ENCODE peak calls at places on chromosome 10, in nine cellular contexts. One of them, this sample, is unnamed.

GRCh38 chr10:73810735-73811465 is 498 bp downstream of the NDST2 start:
- DNase-seq in NCI-H1092: no peak
- DNase-seq in iris pigment epithelial cell: no peak
- DNase-seq in body of pancreas: peak
- DNase-seq in GM12865: peak
- DNase-seq in activated CD4-positive, alpha-beta T cell treated with anti-CD3 and anti-CD28 coated beads for 24 hours: peak
- DNase-seq in amniotic epithelial cell: peak
- DNase-seq in head of caudate nucleus: no peak
- DNase-seq in ACHN: peak
- DNase-seq in this sample: peak

GRCh38 chr10:94000638-94001420 is 7.1 kb downstream of the PLCE1 start:
- DNase-seq in NCI-H1092: no peak
- DNase-seq in GM12865: no peak
- DNase-seq in body of pancreas: no peak
- DNase-seq in iris pigment epithelial cell: no peak
- DNase-seq in activated CD4-positive, alpha-beta T cell treated with anti-CD3 and anti-CD28 coated beads for 24 hours: no peak
- DNase-seq in amniotic epithelial cell: no peak
- DNase-seq in ACHN: no peak
- DNase-seq in head of caudate nucleus: no peak
- DNase-seq in this sample: no peak

GRCh38 chr10:42836771-42837468 is 54.3 kb downstream of the BMS1 start:
- DNase-seq in iris pigment epithelial cell: peak
- DNase-seq in head of caudate nucleus: peak
- DNase-seq in activated CD4-positive, alpha-beta T cell treated with anti-CD3 and anti-CD28 coated beads for 24 hours: peak
- DNase-seq in ACHN: peak
- DNase-seq in amniotic epithelial cell: peak
- DNase-seq in GM12865: no peak
- DNase-seq in NCI-H1092: no peak
- DNase-seq in body of pancreas: peak
- DNase-seq in this sample: no peak

GRCh38 chr10:74373059-74373458 is 222.0 kb downstream of the ADK start:
- DNase-seq in ACHN: no peak
- DNase-seq in body of pancreas: no peak
- DNase-seq in head of caudate nucleus: no peak
- DNase-seq in GM12865: no peak
- DNase-seq in amniotic epithelial cell: no peak
- DNase-seq in iris pigment epithelial cell: no peak
- DNase-seq in NCI-H1092: no peak
- DNase-seq in activated CD4-positive, alpha-beta T cell treated with anti-CD3 and anti-CD28 coated beads for 24 hours: no peak
- DNase-seq in this sample: no peak

GRCh38 chr10:86255405-86256251 is 111.0 kb downstream of the GRID1 start:
- DNase-seq in ACHN: no peak
- DNase-seq in body of pancreas: no peak
- DNase-seq in amniotic epithelial cell: no peak
- DNase-seq in iris pigment epithelial cell: no peak
- DNase-seq in head of caudate nucleus: peak
- DNase-seq in GM12865: no peak
- DNase-seq in NCI-H1092: no peak
- DNase-seq in activated CD4-positive, alpha-beta T cell treated with anti-CD3 and anti-CD28 coated beads for 24 hours: no peak
- DNase-seq in this sample: no peak

GRCh38 chr10:112491144-112491543 is 44.1 kb downstream of the VTI1A start:
- DNase-seq in GM12865: no peak
- DNase-seq in body of pancreas: no peak
- DNase-seq in head of caudate nucleus: no peak
- DNase-seq in ACHN: no peak
- DNase-seq in activated CD4-positive, alpha-beta T cell treated with anti-CD3 and anti-CD28 coated beads for 24 hours: no peak
- DNase-seq in NCI-H1092: no peak
- DNase-seq in iris pigment epithelial cell: peak
- DNase-seq in amniotic epithelial cell: peak
- DNase-seq in this sample: no peak

GRCh38 chr10:124667425-124668130 is 76.6 kb downstream of the FAM53B start:
- DNase-seq in GM12865: no peak
- DNase-seq in NCI-H1092: no peak
- DNase-seq in amniotic epithelial cell: peak
- DNase-seq in activated CD4-positive, alpha-beta T cell treated with anti-CD3 and anti-CD28 coated beads for 24 hours: no peak
- DNase-seq in body of pancreas: no peak
- DNase-seq in iris pigment epithelial cell: no peak
- DNase-seq in head of caudate nucleus: no peak
- DNase-seq in ACHN: no peak
- DNase-seq in this sample: no peak

GRCh38 chr10:28879875-28880381 is 202.6 kb downstream of the BAMBI start:
- DNase-seq in NCI-H1092: no peak
- DNase-seq in body of pancreas: no peak
- DNase-seq in head of caudate nucleus: no peak
- DNase-seq in activated CD4-positive, alpha-beta T cell treated with anti-CD3 and anti-CD28 coated beads for 24 hours: no peak
- DNase-seq in iris pigment epithelial cell: no peak
- DNase-seq in ACHN: no peak
- DNase-seq in GM12865: no peak
- DNase-seq in amniotic epithelial cell: no peak
- DNase-seq in this sample: no peak

GRCh38 chr10:112953075-112953501 is 3.0 kb downstream of the TCF7L2 start:
- DNase-seq in GM12865: no peak
- DNase-seq in body of pancreas: peak
- DNase-seq in activated CD4-positive, alpha-beta T cell treated with anti-CD3 and anti-CD28 coated beads for 24 hours: no peak
- DNase-seq in head of caudate nucleus: peak
- DNase-seq in amniotic epithelial cell: peak
- DNase-seq in ACHN: peak
- DNase-seq in iris pigment epithelial cell: peak
- DNase-seq in NCI-H1092: no peak
- DNase-seq in this sample: no peak

GRCh38 chr10:18298256-18298655 is 158.0 kb downstream of the CACNB2 start:
- DNase-seq in body of pancreas: no peak
- DNase-seq in head of caudate nucleus: no peak
- DNase-seq in ACHN: no peak
- DNase-seq in NCI-H1092: no peak
- DNase-seq in amniotic epithelial cell: no peak
- DNase-seq in iris pigment epithelial cell: no peak
- DNase-seq in activated CD4-positive, alpha-beta T cell treated with anti-CD3 and anti-CD28 coated beads for 24 hours: no peak
- DNase-seq in GM12865: no peak
- DNase-seq in this sample: no peak

GRCh38 chr10:86348321-86349210 is 18.0 kb downstream of the GRID1 start:
- DNase-seq in activated CD4-positive, alpha-beta T cell treated with anti-CD3 and anti-CD28 coated beads for 24 hours: no peak
- DNase-seq in amniotic epithelial cell: no peak
- DNase-seq in NCI-H1092: no peak
- DNase-seq in iris pigment epithelial cell: no peak
- DNase-seq in GM12865: no peak
- DNase-seq in head of caudate nucleus: peak
- DNase-seq in body of pancreas: no peak
- DNase-seq in ACHN: no peak
- DNase-seq in this sample: no peak

GRCh38 chr10:77168861-77169260 is 468.7 kb downstream of the KCNMA1 start:
- DNase-seq in GM12865: no peak
- DNase-seq in activated CD4-positive, alpha-beta T cell treated with anti-CD3 and anti-CD28 coated beads for 24 hours: no peak
- DNase-seq in NCI-H1092: no peak
- DNase-seq in body of pancreas: no peak
- DNase-seq in ACHN: no peak
- DNase-seq in head of caudate nucleus: no peak
- DNase-seq in amniotic epithelial cell: no peak
- DNase-seq in iris pigment epithelial cell: no peak
- DNase-seq in this sample: no peak

GRCh38 chr10:128630787-128631252 is 504.6 kb upstream of the MKI67 start:
- DNase-seq in body of pancreas: no peak
- DNase-seq in amniotic epithelial cell: no peak
- DNase-seq in iris pigment epithelial cell: no peak
- DNase-seq in activated CD4-positive, alpha-beta T cell treated with anti-CD3 and anti-CD28 coated beads for 24 hours: no peak
- DNase-seq in ACHN: no peak
- DNase-seq in head of caudate nucleus: no peak
- DNase-seq in GM12865: no peak
- DNase-seq in NCI-H1092: no peak
- DNase-seq in this sample: no peak

GRCh38 chr10:86287966-86288579 is 78.5 kb downstream of the GRID1 start:
- DNase-seq in ACHN: no peak
- DNase-seq in amniotic epithelial cell: no peak
- DNase-seq in NCI-H1092: peak
- DNase-seq in GM12865: peak
- DNase-seq in body of pancreas: no peak
- DNase-seq in head of caudate nucleus: peak
- DNase-seq in activated CD4-positive, alpha-beta T cell treated with anti-CD3 and anti-CD28 coated beads for 24 hours: no peak
- DNase-seq in iris pigment epithelial cell: no peak
- DNase-seq in this sample: no peak

GRCh38 chr10:55668326-55668922 is 692.6 kb downstream of the ZWINT start:
- DNase-seq in body of pancreas: peak
- DNase-seq in iris pigment epithelial cell: no peak
- DNase-seq in head of caudate nucleus: no peak
- DNase-seq in activated CD4-positive, alpha-beta T cell treated with anti-CD3 and anti-CD28 coated beads for 24 hours: no peak
- DNase-seq in amniotic epithelial cell: no peak
- DNase-seq in ACHN: peak
- DNase-seq in GM12865: peak
- DNase-seq in NCI-H1092: no peak
- DNase-seq in this sample: no peak

GRCh38 chr10:119409906-119410305 is 132.6 kb downstream of the RGS10 start:
- DNase-seq in GM12865: no peak
- DNase-seq in iris pigment epithelial cell: peak
- DNase-seq in amniotic epithelial cell: no peak
- DNase-seq in ACHN: no peak
- DNase-seq in body of pancreas: peak
- DNase-seq in activated CD4-positive, alpha-beta T cell treated with anti-CD3 and anti-CD28 coated beads for 24 hours: no peak
- DNase-seq in head of caudate nucleus: no peak
- DNase-seq in NCI-H1092: no peak
- DNase-seq in this sample: no peak

GRCh38 chr10:125094111-125094705 is 66.2 kb downstream of the CTBP2 start:
- DNase-seq in ACHN: no peak
- DNase-seq in GM12865: no peak
- DNase-seq in iris pigment epithelial cell: no peak
- DNase-seq in amniotic epithelial cell: no peak
- DNase-seq in body of pancreas: peak
- DNase-seq in head of caudate nucleus: no peak
- DNase-seq in activated CD4-positive, alpha-beta T cell treated with anti-CD3 and anti-CD28 coated beads for 24 hours: no peak
- DNase-seq in NCI-H1092: no peak
- DNase-seq in this sample: no peak

GRCh38 chr10:122279725-122280141 is 8.6 kb downstream of the BTBD16 start:
- DNase-seq in GM12865: peak
- DNase-seq in activated CD4-positive, alpha-beta T cell treated with anti-CD3 and anti-CD28 coated beads for 24 hours: peak
- DNase-seq in amniotic epithelial cell: peak
- DNase-seq in ACHN: peak
- DNase-seq in body of pancreas: peak
- DNase-seq in head of caudate nucleus: peak
- DNase-seq in iris pigment epithelial cell: peak
- DNase-seq in NCI-H1092: no peak
- DNase-seq in this sample: no peak

GRCh38 chr10:60444494-60445064 is 54.9 kb upstream of the ANK3 start:
- DNase-seq in activated CD4-positive, alpha-beta T cell treated with anti-CD3 and anti-CD28 coated beads for 24 hours: no peak
- DNase-seq in GM12865: no peak
- DNase-seq in NCI-H1092: no peak
- DNase-seq in body of pancreas: no peak
- DNase-seq in iris pigment epithelial cell: peak
- DNase-seq in head of caudate nucleus: no peak
- DNase-seq in amniotic epithelial cell: peak
- DNase-seq in ACHN: peak
- DNase-seq in this sample: no peak

GRCh38 chr10:23540401-23540800 is 101.5 kb downstream of the OTUD1 start:
- DNase-seq in ACHN: no peak
- DNase-seq in body of pancreas: no peak
- DNase-seq in head of caudate nucleus: no peak
- DNase-seq in amniotic epithelial cell: no peak
- DNase-seq in GM12865: no peak
- DNase-seq in activated CD4-positive, alpha-beta T cell treated with anti-CD3 and anti-CD28 coated beads for 24 hours: no peak
- DNase-seq in NCI-H1092: no peak
- DNase-seq in iris pigment epithelial cell: no peak
- DNase-seq in this sample: no peak

GRCh38 chr10:69123306-69123746 is 652 bp upstream of the VPS26A start:
- DNase-seq in iris pigment epithelial cell: peak
- DNase-seq in NCI-H1092: no peak
- DNase-seq in ACHN: peak
- DNase-seq in GM12865: no peak
- DNase-seq in body of pancreas: peak
- DNase-seq in activated CD4-positive, alpha-beta T cell treated with anti-CD3 and anti-CD28 coated beads for 24 hours: no peak
- DNase-seq in head of caudate nucleus: no peak
- DNase-seq in amniotic epithelial cell: peak
- DNase-seq in this sample: no peak

GRCh38 chr10:107814865-107815487 is 650.5 kb upstream of the SORCS1 start:
- DNase-seq in amniotic epithelial cell: peak
- DNase-seq in body of pancreas: peak
- DNase-seq in activated CD4-positive, alpha-beta T cell treated with anti-CD3 and anti-CD28 coated beads for 24 hours: no peak
- DNase-seq in ACHN: peak
- DNase-seq in head of caudate nucleus: peak
- DNase-seq in NCI-H1092: no peak
- DNase-seq in GM12865: peak
- DNase-seq in iris pigment epithelial cell: peak
- DNase-seq in this sample: no peak

GRCh38 chr10:98088186-98088971 is 46.1 kb upstream of the R3HCC1L start:
- DNase-seq in NCI-H1092: peak
- DNase-seq in iris pigment epithelial cell: no peak
- DNase-seq in head of caudate nucleus: peak
- DNase-seq in body of pancreas: no peak
- DNase-seq in amniotic epithelial cell: no peak
- DNase-seq in ACHN: no peak
- DNase-seq in GM12865: no peak
- DNase-seq in activated CD4-positive, alpha-beta T cell treated with anti-CD3 and anti-CD28 coated beads for 24 hours: no peak
- DNase-seq in this sample: no peak

GRCh38 chr10:127802532-127803055 is 65.6 kb downstream of the FOXI2 start:
- DNase-seq in amniotic epithelial cell: no peak
- DNase-seq in ACHN: no peak
- DNase-seq in NCI-H1092: no peak
- DNase-seq in head of caudate nucleus: no peak
- DNase-seq in activated CD4-positive, alpha-beta T cell treated with anti-CD3 and anti-CD28 coated beads for 24 hours: no peak
- DNase-seq in body of pancreas: no peak
- DNase-seq in iris pigment epithelial cell: no peak
- DNase-seq in GM12865: no peak
- DNase-seq in this sample: no peak

GRCh38 chr10:30747633-30748032 is 118.1 kb upstream of the LYZL2 start:
- DNase-seq in activated CD4-positive, alpha-beta T cell treated with anti-CD3 and anti-CD28 coated beads for 24 hours: peak
- DNase-seq in iris pigment epithelial cell: peak
- DNase-seq in body of pancreas: no peak
- DNase-seq in head of caudate nucleus: no peak
- DNase-seq in NCI-H1092: no peak
- DNase-seq in ACHN: no peak
- DNase-seq in amniotic epithelial cell: peak
- DNase-seq in GM12865: peak
- DNase-seq in this sample: peak

GRCh38 chr10:93028881-93029280 is 31.7 kb upstream of the CYP26C1 start:
- DNase-seq in amniotic epithelial cell: peak
- DNase-seq in head of caudate nucleus: no peak
- DNase-seq in GM12865: no peak
- DNase-seq in body of pancreas: no peak
- DNase-seq in NCI-H1092: no peak
- DNase-seq in iris pigment epithelial cell: peak
- DNase-seq in activated CD4-positive, alpha-beta T cell treated with anti-CD3 and anti-CD28 coated beads for 24 hours: no peak
- DNase-seq in ACHN: peak
- DNase-seq in this sample: no peak

GRCh38 chr10:72333111-72334012 is 21.4 kb downstream of the DNAJB12 start:
- DNase-seq in head of caudate nucleus: no peak
- DNase-seq in activated CD4-positive, alpha-beta T cell treated with anti-CD3 and anti-CD28 coated beads for 24 hours: no peak
- DNase-seq in NCI-H1092: no peak
- DNase-seq in iris pigment epithelial cell: no peak
- DNase-seq in body of pancreas: no peak
- DNase-seq in amniotic epithelial cell: no peak
- DNase-seq in GM12865: no peak
- DNase-seq in ACHN: no peak
- DNase-seq in this sample: no peak

GRCh38 chr10:124736491-124737136 is 7.6 kb downstream of the FAM53B start:
- DNase-seq in ACHN: peak
- DNase-seq in NCI-H1092: no peak
- DNase-seq in activated CD4-positive, alpha-beta T cell treated with anti-CD3 and anti-CD28 coated beads for 24 hours: no peak
- DNase-seq in iris pigment epithelial cell: peak
- DNase-seq in head of caudate nucleus: peak
- DNase-seq in amniotic epithelial cell: peak
- DNase-seq in body of pancreas: peak
- DNase-seq in GM12865: no peak
- DNase-seq in this sample: no peak

GRCh38 chr10:124725171-124725631 is 19.0 kb downstream of the FAM53B start:
- DNase-seq in ACHN: no peak
- DNase-seq in iris pigment epithelial cell: no peak
- DNase-seq in body of pancreas: no peak
- DNase-seq in activated CD4-positive, alpha-beta T cell treated with anti-CD3 and anti-CD28 coated beads for 24 hours: no peak
- DNase-seq in head of caudate nucleus: no peak
- DNase-seq in NCI-H1092: no peak
- DNase-seq in amniotic epithelial cell: no peak
- DNase-seq in GM12865: peak
- DNase-seq in this sample: no peak

GRCh38 chr10:104642311-104643022 is 1.4 kb downstream of the SORCS3 start:
- DNase-seq in GM12865: peak
- DNase-seq in activated CD4-positive, alpha-beta T cell treated with anti-CD3 and anti-CD28 coated beads for 24 hours: peak
- DNase-seq in amniotic epithelial cell: peak
- DNase-seq in ACHN: peak
- DNase-seq in NCI-H1092: no peak
- DNase-seq in head of caudate nucleus: peak
- DNase-seq in body of pancreas: peak
- DNase-seq in iris pigment epithelial cell: peak
- DNase-seq in this sample: no peak

GRCh38 chr10:95794195-95794594 is 38.2 kb downstream of the ENTPD1 start:
- DNase-seq in NCI-H1092: no peak
- DNase-seq in amniotic epithelial cell: no peak
- DNase-seq in body of pancreas: no peak
- DNase-seq in head of caudate nucleus: no peak
- DNase-seq in ACHN: no peak
- DNase-seq in iris pigment epithelial cell: no peak
- DNase-seq in GM12865: no peak
- DNase-seq in activated CD4-positive, alpha-beta T cell treated with anti-CD3 and anti-CD28 coated beads for 24 hours: no peak
- DNase-seq in this sample: no peak

This sample was measured in stimulated activated CD8-positive, alpha-beta memory T cell treated with anti-CD3 and anti-CD28 coated beads, Interleukin-2, amount 100 ng/mL, for 48 hours.